ENCODE peak calls at places on chromosomes 12 and 14, in eight cellular contexts. U, K, J, V, W, G, Q and C are unnamed samples.

GRCh38 chr12:12007001-12007712 is 63.6 kb upstream of the BCL2L14 start:
- DNase-seq in K (no peak), G (no peak), V (no peak), W (no peak), J (peak), U (no peak), Q (no peak), C (no peak)

GRCh38 chr12:76410371-76410770 is 62.2 kb upstream of the BBS10 start:
- DNase-seq in J (no peak), U (no peak), V (no peak), W (no peak), Q (no peak), K (no peak), G (no peak), C (no peak)

GRCh38 chr12:32312049-32312670 is 87.2 kb upstream of the FGD4 start:
- DNase-seq in Q (no peak), K (no peak), V (no peak), W (peak), G (peak), U (peak), J (no peak), C (no peak)

GRCh38 chr14:74141703-74142102 is 56.9 kb downstream of the LIN52 start:
- DNase-seq in V (no peak), W (no peak), J (no peak), Q (no peak), U (peak), G (no peak), K (no peak), C (no peak)

GRCh38 chr14:90721619-90722305 is 94.5 kb downstream of the TTC7B start:
- DNase-seq in Q (no peak), G (peak), K (no peak), V (no peak), J (no peak), U (no peak), W (no peak), C (no peak)

GRCh38 chr12:111034148-111034910 is 114.0 kb upstream of the MYL2 start:
- DNase-seq in Q (peak), G (no peak), J (no peak), U (no peak), V (no peak), W (no peak), K (no peak), C (no peak)

GRCh38 chr12:6084261-6084968 is 40.1 kb downstream of the VWF start:
- DNase-seq in U (no peak), G (peak), J (no peak), Q (no peak), V (no peak), W (no peak), K (peak), C (no peak)

GRCh38 chr12:95237315-95237714 is 19.7 kb downstream of the VEZT start:
- DNase-seq in J (no peak), V (no peak), G (no peak), U (no peak), K (no peak), Q (no peak), W (no peak), C (no peak)

GRCh38 chr14:34081126-34081575 is 130.3 kb upstream of the EGLN3 start:
- DNase-seq in Q (no peak), J (no peak), U (no peak), V (no peak), K (no peak), G (no peak), W (no peak), C (peak)

GRCh38 chr12:80818878-80819277 is 102.2 kb downstream of the MYF5 start:
- DNase-seq in J (no peak), Q (no peak), W (no peak), V (no peak), G (no peak), K (no peak), U (no peak), C (no peak)

GRCh38 chr12:114013601-114014345 is 47.6 kb upstream of the RBM19 start:
- DNase-seq in U (no peak), V (no peak), G (peak), J (no peak), W (peak), K (no peak), Q (peak), C (no peak)

GRCh38 chr14:106317593-106317992 is 791.2 kb downstream of the TMEM121 start:
- DNase-seq in G (no peak), J (no peak), K (no peak), W (no peak), U (no peak), Q (no peak), V (no peak), C (no peak)

GRCh38 chr12:109888179-109889020 is 8.1 kb upstream of the GLTP start:
- DNase-seq in V (no peak), J (no peak), G (no peak), W (no peak), Q (no peak), K (no peak), U (peak), C (peak)

GRCh38 chr12:124684971-124685688 is 117.7 kb upstream of the NCOR2 start:
- DNase-seq in U (no peak), G (peak), Q (no peak), W (no peak), J (no peak), V (no peak), K (no peak), C (no peak)

GRCh38 chr14:99128185-99128584 is 143.8 kb downstream of the BCL11B start:
- DNase-seq in V (no peak), W (no peak), G (no peak), U (no peak), J (no peak), Q (no peak), K (no peak), C (no peak)

GRCh38 chr12:2215709-2216560 is 163.1 kb downstream of the CACNA1C start:
- DNase-seq in G (no peak), V (no peak), W (no peak), J (no peak), U (no peak), K (no peak), Q (no peak), C (peak)

GRCh38 chr14:62126885-62127478 is 364.8 kb downstream of the SNAPC1 start:
- DNase-seq in W (peak), K (no peak), V (peak), G (peak), Q (no peak), U (peak), J (no peak), C (peak)

GRCh38 chr14:35553808-35554207 is 19.8 kb downstream of the INSM2 start:
- DNase-seq in Q (no peak), W (no peak), V (no peak), K (no peak), G (no peak), J (no peak), U (no peak), C (peak)

GRCh38 chr12:117526756-117527479 is 165.5 kb upstream of the NOS1 start:
- DNase-seq in J (no peak), V (no peak), Q (no peak), G (no peak), U (peak), K (no peak), W (no peak), C (no peak)

GRCh38 chr12:46908236-46908935 is 82.6 kb upstream of the SLC38A4 start:
- DNase-seq in V (no peak), Q (no peak), U (no peak), K (peak), J (no peak), W (no peak), G (peak), C (no peak)

GRCh38 chr12:131276501-131277185 is 322.9 kb downstream of the ADGRD1 start:
- DNase-seq in K (peak), W (no peak), J (no peak), V (no peak), U (no peak), G (no peak), Q (no peak), C (no peak)

GRCh38 chr14:102594514-102595175 is 2.2 kb downstream of the RCOR1 start:
- DNase-seq in W (peak), U (no peak), G (peak), J (peak), V (peak), Q (peak), K (no peak), C (no peak)

GRCh38 chr12:26636710-26637328 is 196.2 kb downstream of the ITPR2 start:
- DNase-seq in Q (no peak), U (no peak), W (no peak), K (no peak), J (no peak), V (no peak), G (peak), C (no peak)

GRCh38 chr12:2284321-2284813 is 231.6 kb downstream of the CACNA1C start:
- DNase-seq in K (peak), U (no peak), V (no peak), W (no peak), G (no peak), J (no peak), Q (no peak), C (no peak)

GRCh38 chr14:102140027-102140749 is 491 bp downstream of the WDR20 start:
- DNase-seq in G (peak), K (no peak), J (peak), V (peak), U (no peak), Q (peak), W (no peak), C (no peak)

GRCh38 chr12:22935501-22935900 is 310.5 kb downstream of the ETNK1 start:
- DNase-seq in K (no peak), G (no peak), W (no peak), V (no peak), U (no peak), Q (no peak), J (no peak), C (no peak)

GRCh38 chr12:108907861-108908302 is 28.0 kb downstream of the DAO start:
- DNase-seq in J (no peak), V (no peak), K (peak), U (peak), Q (no peak), W (no peak), G (peak), C (no peak)

GRCh38 chr12:4829793-4830162 is 79.9 kb upstream of the KCNA1 start:
- DNase-seq in V (no peak), G (no peak), W (peak), Q (no peak), U (no peak), K (no peak), J (no peak), C (no peak)

GRCh38 chr12:22626429-22626828 is 1.5 kb downstream of the ETNK1 start:
- DNase-seq in Q (no peak), V (no peak), G (peak), J (no peak), K (no peak), W (no peak), U (no peak), C (no peak)

GRCh38 chr12:29783773-29784666 is at the start of gene TMTC1:
- DNase-seq in K (peak), W (peak), G (no peak), V (no peak), J (no peak), U (no peak), Q (peak), C (no peak)

GRCh38 chr14:33120966-33121365 is 182.3 kb downstream of the NPAS3 start:
- DNase-seq in G (no peak), U (no peak), J (no peak), Q (no peak), V (no peak), W (no peak), K (no peak), C (no peak)

GRCh38 chr14:68634874-68635601 is 157.8 kb downstream of the ZFP36L1 start:
- DNase-seq in U (no peak), V (no peak), W (no peak), J (no peak), Q (no peak), K (no peak), G (no peak), C (no peak)

GRCh38 chr14:47438650-47439140 is 236.7 kb downstream of the MDGA2 start:
- DNase-seq in W (no peak), J (no peak), Q (no peak), G (peak), K (no peak), V (no peak), U (peak), C (peak)

GRCh38 chr12:93776581-93777018 is 99.4 kb downstream of the CRADD start:
- DNase-seq in U (no peak), Q (no peak), V (no peak), W (no peak), K (no peak), G (no peak), J (no peak), C (peak)

GRCh38 chr12:124837958-124838803 is 25.5 kb downstream of the SCARB1 start:
- DNase-seq in J (no peak), K (peak), U (peak), Q (no peak), G (peak), V (no peak), W (peak), C (peak)